ENCODE peak calls at places on chromosomes 16 and 17, in five cellular contexts. M, W, I, P and C are unnamed samples.

GRCh38 chr16:67006930-67007658 is 18.7 kb downstream of the CES4A start:
- DNase-seq in M (no peak), W (no peak), I (no peak), P (no peak), C (no peak)

GRCh38 chr17:4018446-4018845 is 54.2 kb upstream of the ATP2A3 start:
- DNase-seq in M (no peak), W (no peak), I (no peak), P (no peak), C (no peak)

GRCh38 chr16:64152010-64152767 is 969.7 kb downstream of the CDH11 start:
- DNase-seq in M (no peak), W (no peak), I (no peak), P (no peak), C (no peak)

GRCh38 chr16:28843766-28844165 is 2.4 kb downstream of the TUFM start:
- DNase-seq in M (no peak), W (no peak), I (no peak), P (no peak), C (no peak)

GRCh38 chr17:67150826-67151225 is 94.2 kb downstream of the HELZ start:
- DNase-seq in M (no peak), W (no peak), I (no peak), P (no peak), C (no peak)

GRCh38 chr16:27405546-27406451 is 3.8 kb downstream of the IL21R start:
- DNase-seq in M (peak; percentile 51), W (no peak), I (no peak), P (no peak), C (peak; percentile 39)

GRCh38 chr16:49663081-49664057 is 192.5 kb downstream of the ZNF423 start:
- DNase-seq in M (peak; percentile 34), W (no peak), I (no peak), P (no peak), C (no peak)

GRCh38 chr17:59004338-59005111 is 102.2 kb downstream of the TRIM37 start:
- DNase-seq in M (peak; percentile 74), W (no peak), I (no peak), P (no peak), C (peak; percentile 47)

GRCh38 chr16:6701096-6701495 is 631.5 kb upstream of the RBFOX1 start:
- DNase-seq in M (no peak), W (no peak), I (no peak), P (no peak), C (no peak)

GRCh38 chr16:10787304-10787703 is 31.3 kb downstream of the TVP23A start:
- DNase-seq in M (no peak), W (no peak), I (no peak), P (no peak), C (no peak)

GRCh38 chr17:65814418-65814817 is 253.0 kb upstream of the AXIN2 start:
- DNase-seq in M (no peak), W (no peak), I (no peak), P (no peak), C (no peak)

GRCh38 chr16:11004351-11004750 is 60.0 kb downstream of the CLEC16A start:
- DNase-seq in M (peak; percentile 55), W (no peak), I (no peak), P (no peak), C (no peak)

GRCh38 chr16:9138731-9139501 is 47.5 kb downstream of the HAPSTR1 start:
- DNase-seq in M (peak; percentile 70), W (peak; percentile 78), I (peak; percentile 49), P (peak; percentile 84), C (peak; percentile 61)

GRCh38 chr16:9141813-9142212 is 50.4 kb downstream of the HAPSTR1 start:
- DNase-seq in M (no peak), W (no peak), I (no peak), P (peak; percentile 25), C (no peak)

GRCh38 chr16:9148376-9149015 is 57.1 kb downstream of the HAPSTR1 start:
- DNase-seq in M (no peak), W (no peak), I (no peak), P (no peak), C (no peak)

GRCh38 chr16:9139965-9140364 is 48.5 kb downstream of the HAPSTR1 start:
- DNase-seq in M (peak; percentile 41), W (no peak), I (no peak), P (peak; percentile 13), C (peak; percentile 46)

DNA sequence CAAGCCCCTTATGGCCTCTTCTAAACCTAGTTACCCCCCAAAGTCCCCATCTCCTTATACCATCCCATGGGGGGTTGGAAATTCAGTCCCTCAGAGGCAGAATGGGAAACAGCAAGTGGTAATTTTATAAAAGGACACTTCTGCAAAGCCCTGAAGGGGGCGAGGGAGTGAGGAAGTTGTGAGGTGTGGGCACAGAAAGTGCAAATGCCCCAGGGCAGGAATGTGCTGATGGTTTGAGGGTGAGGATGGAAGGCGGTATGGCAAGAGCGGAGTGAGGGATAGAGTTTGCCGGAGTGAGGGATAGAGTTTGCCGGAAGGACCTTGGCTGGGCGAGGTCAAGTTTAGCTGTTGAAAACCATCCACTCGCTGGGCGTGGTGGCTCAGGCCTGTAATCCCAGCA is 52.7 kb downstream of the HAPSTR1 start:
- DNase-seq in M (no peak), W (no peak), I (no peak), P (no peak), C (no peak)
- TF ChIP-seq CTCF in M (no peak), W (no peak), I (no peak), P (no peak), C (no peak)

DNA sequence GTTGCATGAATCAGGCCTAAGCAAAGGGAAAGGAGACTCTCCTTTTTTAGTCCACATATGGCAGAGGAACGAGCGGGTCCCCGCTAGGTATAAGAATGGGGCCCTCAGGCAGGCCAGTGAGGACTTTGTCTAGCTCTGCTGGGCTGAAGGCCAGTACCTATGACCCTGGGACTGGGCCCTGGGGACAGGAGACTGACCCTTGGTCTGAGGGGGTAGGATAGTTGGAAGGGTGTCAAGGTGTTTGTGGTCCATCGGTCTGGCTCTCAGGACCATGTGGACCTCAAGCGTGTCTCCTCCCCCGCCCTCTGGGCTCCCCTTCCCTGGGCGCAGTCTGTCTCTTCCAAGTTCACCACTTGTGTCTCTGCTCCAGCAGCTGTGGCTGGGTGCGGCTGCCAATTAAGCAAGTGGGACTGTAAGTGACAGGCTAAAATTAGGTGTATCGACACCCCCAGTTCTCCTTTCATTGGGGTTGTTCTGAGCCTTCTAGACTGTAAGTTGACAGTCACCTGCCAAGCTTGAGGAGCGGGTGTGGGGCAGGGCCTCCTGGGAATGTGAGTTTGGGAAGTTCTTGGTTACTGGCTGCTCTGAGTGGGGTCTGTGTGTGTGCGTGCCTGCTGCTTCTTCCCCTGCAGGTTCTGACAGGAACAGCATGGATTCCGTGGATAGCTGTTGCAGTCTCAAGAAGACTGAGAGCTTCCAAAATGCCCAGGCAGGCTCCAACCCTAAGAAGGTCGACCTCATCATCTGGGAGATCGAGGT is 24.5 kb downstream of the AKAP1 start:
- DNase-seq in M (no peak), W (peak; percentile 77), I (no peak), P (no peak), C (no peak)
- TF ChIP-seq CTCF in M (peak; percentile 17), W (peak; percentile 33), I (peak; percentile 43), P (peak; percentile 5), C (no peak)

GRCh38 chr16:81499576-81500380 is 55.2 kb downstream of the CMIP start:
- DNase-seq in M (no peak), W (no peak), I (no peak), P (no peak), C (no peak)
- TF ChIP-seq CTCF in M (no peak), W (no peak), I (no peak), P (no peak), C (no peak)

DNA sequence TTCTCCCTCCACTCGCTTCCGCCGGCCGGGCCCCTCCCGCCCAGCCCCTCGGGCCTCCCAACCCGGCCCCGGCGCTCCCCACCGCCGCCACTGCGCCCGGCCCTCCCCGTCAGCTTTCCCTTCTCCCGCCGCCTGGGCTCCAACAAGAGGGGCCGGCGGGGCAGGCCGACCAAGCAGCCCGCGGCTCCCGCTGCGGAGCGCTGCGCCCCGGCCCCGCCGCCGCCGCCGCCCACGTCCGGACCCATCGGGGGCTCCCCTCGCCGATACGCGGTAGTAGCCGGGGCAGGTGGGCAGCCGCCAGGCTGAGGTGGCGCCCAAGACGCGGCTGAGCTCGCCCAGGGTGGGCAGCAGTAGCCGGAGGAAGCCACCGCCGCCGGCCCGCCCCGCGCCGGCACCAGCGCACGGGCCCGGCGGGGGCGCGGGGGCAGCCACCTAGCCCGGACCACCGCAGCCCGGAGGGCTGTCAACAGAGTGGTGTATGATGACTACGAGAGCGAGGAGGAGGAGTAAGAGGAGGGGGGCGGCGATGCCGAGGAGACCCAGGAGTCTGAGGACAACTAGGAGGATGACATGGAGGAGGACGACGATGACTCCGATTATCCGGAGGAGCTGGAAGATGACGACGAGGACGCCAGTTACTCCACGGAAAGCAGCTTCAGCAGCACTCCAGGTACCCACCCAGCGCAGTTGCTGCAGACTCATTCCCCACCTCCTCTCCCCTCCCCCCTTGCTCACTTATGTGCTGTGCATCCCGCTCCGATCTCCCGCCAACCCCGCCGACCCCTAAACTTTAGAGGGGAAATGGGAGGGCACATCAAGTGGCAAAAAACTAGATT is 498 bp downstream of the LRRC37B start:
- DNase-seq in M (peak; percentile 26), W (no peak), I (no peak), P (peak; percentile 60), C (peak; percentile 70)
- TF ChIP-seq CTCF in M (no peak), W (no peak), I (no peak), P (no peak), C (no peak)